ENCODE peak calls at places on chromosomes 16 and 17, in eight cellular contexts. P is AG08396; V is NCI-H510A treated with DMSO at 0.1 percent for 48 hours; N is stimulated activated CD4-positive, alpha-beta T cell treated with anti-CD3 and anti-CD28 coated beads, TNF-alpha, amount 100 ng/mL, for 24 hours; X is effector memory CD4-positive, alpha-beta T cell; Y is H7; D is LoVo; I is nucleus accumbens. S is an unnamed sample.

GRCh38 chr16:24988593-24989338 is 26.4 kb downstream of the ARHGAP17 start:
- DNase-seq in P (peak; percentile 41), V (peak; percentile 9), N (no peak), X (no peak), Y (no peak), D (peak; percentile 84), I (peak; percentile 20), S (no peak)

GRCh38 chr17:43695968-43696865 is 34.5 kb upstream of the MEOX1 start:
- DNase-seq in P (peak; percentile 55), V (no peak), N (no peak), X (no peak), Y (no peak), D (no peak), I (no peak), S (no peak)

GRCh38 chr16:2439598-2439997 is 10.4 kb downstream of the CCNF start:
- DNase-seq in P (no peak), V (no peak), N (no peak), X (no peak), Y (no peak), D (no peak), I (no peak), S (peak; percentile 3)

GRCh38 chr16:16102738-16103137 is 120.6 kb downstream of the ABCC6 start:
- DNase-seq in P (no peak), V (no peak), N (no peak), X (no peak), Y (no peak), D (no peak), I (no peak), S (no peak)

GRCh38 chr17:60602871-60603270 is 2.9 kb downstream of the PPM1D start:
- DNase-seq in P (no peak), V (no peak), N (no peak), X (no peak), Y (no peak), D (no peak), I (no peak), S (no peak)

GRCh38 chr17:80270836-80271235 is 10.2 kb downstream of the RNF213 start:
- DNase-seq in P (peak; percentile 80), V (no peak), N (no peak), X (peak; percentile 25), Y (peak; percentile 98), D (no peak), I (no peak), S (peak; percentile 15)

GRCh38 chr17:55731586-55732250 is 9.1 kb upstream of the TMEM100 start:
- DNase-seq in P (peak; percentile 33), V (no peak), N (no peak), X (no peak), Y (no peak), D (no peak), I (peak; percentile 34), S (no peak)

GRCh38 chr16:20902426-20902825 is 1.9 kb downstream of the LYRM1 start:
- DNase-seq in P (no peak), V (no peak), N (no peak), X (no peak), Y (no peak), D (no peak), I (no peak), S (no peak)

GRCh38 chr17:9971991-9972390 is 66.9 kb upstream of the RCVRN start:
- DNase-seq in P (no peak), V (no peak), N (no peak), X (no peak), Y (no peak), D (peak; percentile 52), I (no peak), S (no peak)

GRCh38 chr17:74457146-74457819 is 9.2 kb upstream of the CD300A start:
- DNase-seq in P (peak; percentile 82), V (peak; percentile 77), N (peak; percentile 64), X (peak; percentile 43), Y (peak; percentile 88), D (peak; percentile 53), I (peak; percentile 77), S (peak; percentile 63)

GRCh38 chr17:57927048-57927723 is 28.0 kb downstream of the CUEDC1 start:
- DNase-seq in P (peak; percentile 76), V (peak; percentile 75), N (no peak), X (no peak), Y (peak; percentile 79), D (no peak), I (peak; percentile 73), S (no peak)

GRCh38 chr17:36813957-36814356 is 123.3 kb upstream of the LHX1 start:
- DNase-seq in P (no peak), V (no peak), N (no peak), X (no peak), Y (peak; percentile 59), D (no peak), I (no peak), S (no peak)

GRCh38 chr16:58535100-58535499 is 19.8 kb downstream of the SETD6 start:
- DNase-seq in P (no peak), V (no peak), N (no peak), X (no peak), Y (no peak), D (no peak), I (no peak), S (no peak)

GRCh38 chr17:61503961-61504360 is 51.7 kb downstream of the TBX4 start:
- DNase-seq in P (no peak), V (no peak), N (no peak), X (no peak), Y (no peak), D (no peak), I (no peak), S (no peak)

GRCh38 chr16:24253192-24253591 is 2.9 kb upstream of the CACNG3 start:
- DNase-seq in P (peak; percentile 41), V (peak; percentile 13), N (peak; percentile 17), X (no peak), Y (peak; percentile 76), D (peak; percentile 63), I (peak; percentile 34), S (peak; percentile 40)